ENCODE peak calls at places on chromosomes 4 and X, in six cellular contexts. C is midbrain, D is lung microvascular endothelial cell, F is NCI-H1092, M is left ventricle myocardium inferior, H is astrocyte of the spinal cord. R is an unnamed sample.

GRCh38 chr4:181520790-181521189 is 722.4 kb upstream of the TENM3 start:
- DNase-seq in C (no peak), H (no peak), D (no peak), F (no peak), M (no peak), R (no peak)

GRCh38 chr4:95204267-95204835 is 344.4 kb downstream of the UNC5C start:
- DNase-seq in D (no peak), C (no peak), F (no peak), M (no peak), H (peak; percentile 24), R (no peak)

GRCh38 chrX:71118032-71118984 is at the start of gene MED12:
- DNase-seq in M (peak; percentile 86), C (peak; percentile 86), H (peak; percentile 78), F (peak; percentile 79), D (peak; percentile 76), R (peak; percentile 17)

GRCh38 chr4:173301518-173302201 is 32.5 kb downstream of the HMGB2 start:
- DNase-seq in M (no peak), H (peak; percentile 66), C (peak; percentile 8), F (no peak), D (peak; percentile 37), R (no peak)

GRCh38 chr4:123699823-123700822 is 303.5 kb downstream of the SPRY1 start:
- DNase-seq in D (peak; percentile 57), H (peak; percentile 92), F (no peak), C (peak; percentile 49), M (no peak), R (no peak)

GRCh38 chrX:56800801-56801200 is 71.8 kb downstream of the NBDY start:
- DNase-seq in D (no peak), C (no peak), M (no peak), F (no peak), H (no peak), R (no peak)

GRCh38 chrX:139642241-139642927 is 65.6 kb downstream of the MCF2 start:
- DNase-seq in M (no peak), H (peak; percentile 14), C (peak; percentile 7), F (no peak), D (no peak), R (no peak)

GRCh38 chr4:59180161-59180560 is 2020.0 kb upstream of the ADGRL3 start:
- DNase-seq in F (no peak), C (no peak), M (no peak), H (no peak), D (no peak), R (no peak)

GRCh38 chrX:21972721-21973120 is 32.2 kb downstream of the SMS start:
- DNase-seq in F (no peak), H (peak; percentile 84), C (no peak), D (peak; percentile 53), M (no peak), R (no peak)

GRCh38 chrX:76279007-76279406 is 106.1 kb downstream of the PBDC1 start:
- DNase-seq in D (peak; percentile 69), C (peak; percentile 30), M (peak; percentile 13), F (peak; percentile 28), H (peak; percentile 36), R (no peak)

GRCh38 chr4:169437299-169438047 is 166.7 kb upstream of the SH3RF1 start:
- DNase-seq in M (no peak), D (no peak), F (no peak), C (no peak), H (no peak), R (no peak)

GRCh38 chr4:42396361-42397255 is 680 bp upstream of the SHISA3 start:
- DNase-seq in D (peak; percentile 18), C (no peak), M (no peak), F (no peak), H (peak; percentile 10), R (peak; percentile 47)

GRCh38 chr4:8269535-8270417 is at the start of gene HTRA3:
- DNase-seq in H (no peak), M (peak; percentile 74), D (peak; percentile 71), C (no peak), F (no peak), R (no peak)

GRCh38 chr4:10090467-10091250 is 25.9 kb downstream of the WDR1 start:
- DNase-seq in H (no peak), D (no peak), C (no peak), M (peak; percentile 11), F (no peak), R (no peak)

GRCh38 chr4:124499266-124499665 is 213.3 kb downstream of the ANKRD50 start:
- DNase-seq in M (no peak), F (no peak), H (peak; percentile 22), D (peak; percentile 19), C (no peak), R (no peak)

GRCh38 chr4:135418353-135418752 is 1216.8 kb upstream of the PABPC4L start:
- DNase-seq in H (no peak), C (no peak), D (no peak), F (no peak), M (no peak), R (no peak)

GRCh38 chr4:121765368-121765705 is 373 bp upstream of the SMIM43 start:
- DNase-seq in C (no peak), H (no peak), D (no peak), F (no peak), M (no peak), R (no peak)

GRCh38 chrX:53317365-53318069 is 36.1 kb upstream of the IQSEC2 start:
- DNase-seq in M (peak; percentile 55), C (peak; percentile 67), F (peak; percentile 32), D (peak; percentile 72), H (peak; percentile 35), R (peak; percentile 12)

GRCh38 chr4:83964996-83965541 is 429.2 kb downstream of the GPAT3 start:
- DNase-seq in H (peak; percentile 57), D (no peak), M (no peak), F (no peak), C (no peak), R (no peak)

GRCh38 chrX:53674581-53674980 is 11.9 kb downstream of the HUWE1 start:
- DNase-seq in C (no peak), F (no peak), M (no peak), D (no peak), H (no peak), R (no peak)

R was measured in KG1.